ENCODE peak calls at places on chromosome 6, in five cellular contexts. U, E, S, V and B are unnamed samples.

GRCh38 chr6:170255426-170256125 is 35.3 kb downstream of the DLL1 start:
- DNase-seq in U (no peak), E (no peak), S (no peak), V (no peak), B (no peak)

GRCh38 chr6:135517527-135517926 is 20.0 kb upstream of the AHI1 start:
- DNase-seq in U (no peak), E (no peak), S (no peak), V (no peak), B (no peak)

GRCh38 chr6:8084586-8084985 is 17.8 kb downstream of the EEF1E1 start:
- DNase-seq in U (no peak), E (no peak), S (no peak), V (no peak), B (no peak)

GRCh38 chr6:72622094-72622540 is 253 bp downstream of the KCNQ5 start:
- DNase-seq in U (no peak), E (no peak), S (peak), V (peak), B (peak)

GRCh38 chr6:41965429-41966213 is 24.0 kb upstream of the CCND3 start:
- DNase-seq in U (no peak), E (peak), S (no peak), V (no peak), B (no peak)

GRCh38 chr6:116497089-116497676 is 14.3 kb upstream of the CALHM5 start:
- DNase-seq in U (no peak), E (no peak), S (no peak), V (no peak), B (no peak)

GRCh38 chr6:160269122-160269521 is 10.5 kb upstream of the SLC22A2 start:
- DNase-seq in U (no peak), E (no peak), S (no peak), V (no peak), B (no peak)

GRCh38 chr6:146851837-146852236 is 253.1 kb downstream of the ADGB start:
- DNase-seq in U (no peak), E (no peak), S (no peak), V (no peak), B (no peak)

GRCh38 chr6:138227316-138227781 is 9.1 kb upstream of the PBOV1 start:
- DNase-seq in U (no peak), E (no peak), S (peak), V (no peak), B (no peak)

GRCh38 chr6:33897193-33897479 is 93.3 kb upstream of the MLN start:
- DNase-seq in U (no peak), E (no peak), S (no peak), V (no peak), B (no peak)

GRCh38 chr6:37637562-37638413 is 59.9 kb downstream of the MDGA1 start:
- DNase-seq in U (no peak), E (no peak), S (no peak), V (peak), B (no peak)

GRCh38 chr6:75934643-75935472 is 137.6 kb downstream of the IMPG1 start:
- DNase-seq in U (no peak), E (no peak), S (peak), V (no peak), B (no peak)